ENCODE peak calls at places on chromosome 6, in seven cellular contexts. One of them, this sample, is unnamed.

GRCh38 chr6:44050872-44051421 is 76.3 kb downstream of the MRPL14 start:
- DNase-seq in mesendoderm: no peak
- DNase-seq in IMR-90: no peak
- DNase-seq in H1: no peak
- DNase-seq in neuronal stem cell: no peak
- DNase-seq in trophoblast cell: no peak
- DNase-seq in mesenchymal stem cell: peak; percentile 62
- DNase-seq in this sample: no peak

GRCh38 chr6:136604328-136604825 is 54.2 kb upstream of the MAP7 start:
- DNase-seq in mesendoderm: no peak
- DNase-seq in IMR-90: no peak
- DNase-seq in H1: no peak
- DNase-seq in neuronal stem cell: no peak
- DNase-seq in trophoblast cell: no peak
- DNase-seq in mesenchymal stem cell: peak; percentile 37
- DNase-seq in this sample: no peak

GRCh38 chr6:158057213-158057987 is 75.7 kb downstream of the SYNJ2 start:
- DNase-seq in mesendoderm: no peak
- DNase-seq in IMR-90: peak; percentile 98
- DNase-seq in H1: no peak
- DNase-seq in neuronal stem cell: no peak
- DNase-seq in trophoblast cell: peak; percentile 37
- DNase-seq in mesenchymal stem cell: peak; percentile 92
- DNase-seq in this sample: no peak

GRCh38 chr6:130020106-130020851 is 1.9 kb downstream of the L3MBTL3 start:
- DNase-seq in mesendoderm: peak; percentile 10
- DNase-seq in IMR-90: no peak
- DNase-seq in H1: peak; percentile 60
- DNase-seq in neuronal stem cell: peak; percentile 12
- DNase-seq in trophoblast cell: peak; percentile 46
- DNase-seq in mesenchymal stem cell: peak; percentile 39
- DNase-seq in this sample: no peak

GRCh38 chr6:158023597-158023939 is 41.9 kb downstream of the SYNJ2 start:
- DNase-seq in mesendoderm: no peak
- DNase-seq in IMR-90: no peak
- DNase-seq in H1: no peak
- DNase-seq in neuronal stem cell: no peak
- DNase-seq in trophoblast cell: no peak
- DNase-seq in mesenchymal stem cell: no peak
- DNase-seq in this sample: no peak

GRCh38 chr6:85610182-85610895 is 16.7 kb upstream of the SNX14 start:
- DNase-seq in mesendoderm: no peak
- DNase-seq in IMR-90: no peak
- DNase-seq in H1: no peak
- DNase-seq in neuronal stem cell: no peak
- DNase-seq in trophoblast cell: no peak
- DNase-seq in mesenchymal stem cell: no peak
- DNase-seq in this sample: no peak

GRCh38 chr6:7243188-7243942 is 69.6 kb downstream of the SSR1 start:
- DNase-seq in mesendoderm: peak; percentile 84
- DNase-seq in IMR-90: peak; percentile 64
- DNase-seq in H1: peak; percentile 57
- DNase-seq in neuronal stem cell: peak; percentile 74
- DNase-seq in trophoblast cell: peak; percentile 84
- DNase-seq in mesenchymal stem cell: peak; percentile 80
- DNase-seq in this sample: peak; percentile 57

GRCh38 chr6:72524011-72524645 is 97.7 kb upstream of the KCNQ5 start:
- DNase-seq in mesendoderm: no peak
- DNase-seq in IMR-90: no peak
- DNase-seq in H1: no peak
- DNase-seq in neuronal stem cell: no peak
- DNase-seq in trophoblast cell: no peak
- DNase-seq in mesenchymal stem cell: no peak
- DNase-seq in this sample: no peak

GRCh38 chr6:111715321-111715720 is 109.6 kb upstream of the TRAF3IP2 start:
- DNase-seq in mesendoderm: no peak
- DNase-seq in IMR-90: no peak
- DNase-seq in H1: no peak
- DNase-seq in neuronal stem cell: no peak
- DNase-seq in trophoblast cell: no peak
- DNase-seq in mesenchymal stem cell: no peak
- DNase-seq in this sample: no peak

GRCh38 chr6:13375360-13375878 is 47.1 kb upstream of the TBC1D7 start:
- DNase-seq in mesendoderm: no peak
- DNase-seq in IMR-90: no peak
- DNase-seq in H1: no peak
- DNase-seq in neuronal stem cell: no peak
- DNase-seq in trophoblast cell: no peak
- DNase-seq in mesenchymal stem cell: no peak
- DNase-seq in this sample: no peak

GRCh38 chr6:36334832-36335459 is 1.7 kb downstream of the BNIP5 start:
- DNase-seq in mesendoderm: no peak
- DNase-seq in IMR-90: no peak
- DNase-seq in H1: no peak
- DNase-seq in neuronal stem cell: no peak
- DNase-seq in trophoblast cell: no peak
- DNase-seq in mesenchymal stem cell: no peak
- DNase-seq in this sample: no peak

GRCh38 chr6:67717281-67717680 is 917.8 kb upstream of the ADGRB3 start:
- DNase-seq in mesendoderm: no peak
- DNase-seq in IMR-90: no peak
- DNase-seq in H1: no peak
- DNase-seq in neuronal stem cell: no peak
- DNase-seq in trophoblast cell: no peak
- DNase-seq in mesenchymal stem cell: no peak
- DNase-seq in this sample: no peak

GRCh38 chr6:14804444-14805210 is 441.2 kb upstream of the JARID2 start:
- DNase-seq in mesendoderm: no peak
- DNase-seq in IMR-90: peak; percentile 86
- DNase-seq in H1: no peak
- DNase-seq in neuronal stem cell: no peak
- DNase-seq in trophoblast cell: no peak
- DNase-seq in mesenchymal stem cell: peak; percentile 92
- DNase-seq in this sample: no peak

GRCh38 chr6:36301085-36301658 is 31.3 kb downstream of the PNPLA1 start:
- DNase-seq in mesendoderm: no peak
- DNase-seq in IMR-90: peak; percentile 6
- DNase-seq in H1: no peak
- DNase-seq in neuronal stem cell: no peak
- DNase-seq in trophoblast cell: no peak
- DNase-seq in mesenchymal stem cell: peak; percentile 34
- DNase-seq in this sample: no peak

GRCh38 chr6:2651536-2651935 is 99.2 kb downstream of the MYLK4 start:
- DNase-seq in mesendoderm: no peak
- DNase-seq in IMR-90: no peak
- DNase-seq in H1: no peak
- DNase-seq in neuronal stem cell: no peak
- DNase-seq in trophoblast cell: no peak
- DNase-seq in mesenchymal stem cell: no peak
- DNase-seq in this sample: no peak

GRCh38 chr6:162068340-162068739 is 659.2 kb downstream of the PRKN start:
- DNase-seq in mesendoderm: no peak
- DNase-seq in IMR-90: no peak
- DNase-seq in H1: no peak
- DNase-seq in neuronal stem cell: no peak
- DNase-seq in trophoblast cell: no peak
- DNase-seq in mesenchymal stem cell: no peak
- DNase-seq in this sample: no peak
- H2BK120ac ChIP-seq in mesendoderm: no peak overlapping the region
- H2BK120ac ChIP-seq in IMR-90: no peak overlapping the region
- H2BK120ac ChIP-seq in H1: no peak overlapping the region
- H2BK120ac ChIP-seq in neuronal stem cell: no peak overlapping the region
- H2BK120ac ChIP-seq in trophoblast cell: no peak overlapping the region
- H2BK120ac ChIP-seq in mesenchymal stem cell: no peak overlapping the region
- H2BK120ac ChIP-seq in this sample: no peak overlapping the region

GRCh38 chr6:104573372-104573771 is 286.3 kb downstream of the HACE1 start:
- DNase-seq in mesendoderm: no peak
- DNase-seq in IMR-90: no peak
- DNase-seq in H1: no peak
- DNase-seq in neuronal stem cell: no peak
- DNase-seq in trophoblast cell: no peak
- DNase-seq in mesenchymal stem cell: no peak
- DNase-seq in this sample: no peak
- H2AK5ac ChIP-seq in mesendoderm: peak overlapping the region; percentile 15
- H2AK5ac ChIP-seq in IMR-90: no peak overlapping the region
- H2AK5ac ChIP-seq in H1: no peak overlapping the region
- H2AK5ac ChIP-seq in neuronal stem cell: no peak overlapping the region
- H2AK5ac ChIP-seq in trophoblast cell: no peak overlapping the region
- H2AK5ac ChIP-seq in mesenchymal stem cell: no peak overlapping the region
- H2AK5ac ChIP-seq in this sample: no peak overlapping the region

GRCh38 chr6:82971877-82972460 is 93.7 kb downstream of the UBE3D start:
- DNase-seq in mesendoderm: no peak
- DNase-seq in IMR-90: no peak
- DNase-seq in H1: no peak
- DNase-seq in neuronal stem cell: no peak
- DNase-seq in trophoblast cell: no peak
- DNase-seq in mesenchymal stem cell: no peak
- DNase-seq in this sample: no peak

GRCh38 chr6:82976179-82976578 is 89.5 kb downstream of the UBE3D start:
- DNase-seq in mesendoderm: no peak
- DNase-seq in IMR-90: no peak
- DNase-seq in H1: no peak
- DNase-seq in neuronal stem cell: no peak
- DNase-seq in trophoblast cell: no peak
- DNase-seq in mesenchymal stem cell: no peak
- DNase-seq in this sample: no peak

GRCh38 chr6:82968708-82969107 is 96.9 kb downstream of the UBE3D start:
- DNase-seq in mesendoderm: no peak
- DNase-seq in IMR-90: no peak
- DNase-seq in H1: no peak
- DNase-seq in neuronal stem cell: no peak
- DNase-seq in trophoblast cell: no peak
- DNase-seq in mesenchymal stem cell: no peak
- DNase-seq in this sample: no peak

DNA sequence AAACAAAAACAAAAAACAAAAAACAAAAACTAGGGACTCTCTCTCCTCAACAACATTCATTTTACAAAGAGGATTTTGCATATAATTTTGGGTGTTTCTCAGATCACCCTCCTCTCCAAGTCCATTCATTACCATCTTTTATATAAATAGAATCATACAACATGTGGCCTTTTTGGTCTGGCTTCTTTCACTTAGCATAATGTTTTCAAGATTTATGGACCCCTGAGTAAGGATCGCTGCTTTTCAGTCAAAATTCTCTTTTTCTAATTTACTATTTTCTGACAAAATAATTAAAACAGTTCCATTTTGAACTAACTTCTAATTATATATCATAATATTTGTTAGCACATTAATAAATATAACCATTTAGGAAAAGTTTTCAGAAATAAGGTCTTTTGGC is 94.8 kb downstream of the UBE3D start:
- DNase-seq in mesendoderm: no peak
- DNase-seq in IMR-90: no peak
- DNase-seq in H1: no peak
- DNase-seq in neuronal stem cell: no peak
- DNase-seq in trophoblast cell: no peak
- DNase-seq in mesenchymal stem cell: no peak
- DNase-seq in this sample: no peak
- H2BK120ac ChIP-seq in mesendoderm: no peak overlapping the region
- H2BK120ac ChIP-seq in IMR-90: no peak overlapping the region
- H2BK120ac ChIP-seq in H1: no peak overlapping the region
- H2BK120ac ChIP-seq in neuronal stem cell: no peak overlapping the region
- H2BK120ac ChIP-seq in trophoblast cell: no peak overlapping the region
- H2BK120ac ChIP-seq in mesenchymal stem cell: no peak overlapping the region
- H2BK120ac ChIP-seq in this sample: no peak overlapping the region

GRCh38 chr6:149885888-149886287 is 12.0 kb downstream of the RAET1E start:
- DNase-seq in mesendoderm: no peak
- DNase-seq in IMR-90: no peak
- DNase-seq in H1: no peak
- DNase-seq in neuronal stem cell: no peak
- DNase-seq in trophoblast cell: no peak
- DNase-seq in mesenchymal stem cell: no peak
- DNase-seq in this sample: no peak
- H2AK5ac ChIP-seq in mesendoderm: no peak overlapping the region
- H2AK5ac ChIP-seq in IMR-90: no peak overlapping the region
- H2AK5ac ChIP-seq in H1: no peak overlapping the region
- H2AK5ac ChIP-seq in neuronal stem cell: no peak overlapping the region
- H2AK5ac ChIP-seq in trophoblast cell: no peak overlapping the region
- H2AK5ac ChIP-seq in mesenchymal stem cell: no peak overlapping the region
- H2AK5ac ChIP-seq in this sample: no peak overlapping the region

DNA sequence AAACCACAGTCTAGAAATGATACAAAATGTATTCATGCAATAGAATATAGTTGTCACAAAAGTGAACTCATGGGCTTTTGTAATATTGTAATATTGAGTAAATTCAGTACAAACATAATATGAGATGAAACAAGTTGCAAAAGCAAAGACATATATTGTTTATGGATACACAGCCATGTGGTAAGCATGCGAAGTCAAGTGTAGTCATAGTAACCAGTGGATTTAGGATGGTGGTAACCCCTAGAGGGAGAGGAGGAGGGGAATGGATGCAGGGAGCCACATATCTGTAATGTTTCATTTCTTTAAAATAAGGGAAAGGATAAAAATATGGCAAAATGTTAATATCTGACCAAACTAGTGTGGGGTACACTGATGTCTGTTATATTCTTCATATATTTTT is 47.4 kb downstream of the ARMC2 start:
- DNase-seq in mesendoderm: no peak
- DNase-seq in IMR-90: peak; percentile 36
- DNase-seq in H1: no peak
- DNase-seq in neuronal stem cell: no peak
- DNase-seq in trophoblast cell: peak; percentile 25
- DNase-seq in mesenchymal stem cell: peak; percentile 77
- DNase-seq in this sample: no peak
- H2BK120ac ChIP-seq in mesendoderm: no peak overlapping the region
- H2BK120ac ChIP-seq in IMR-90: peak overlapping the region; percentile 15
- H2BK120ac ChIP-seq in H1: no peak overlapping the region
- H2BK120ac ChIP-seq in neuronal stem cell: no peak overlapping the region
- H2BK120ac ChIP-seq in trophoblast cell: no peak overlapping the region
- H2BK120ac ChIP-seq in mesenchymal stem cell: no peak overlapping the region
- H2BK120ac ChIP-seq in this sample: no peak overlapping the region